ENCODE peak calls at places on chromosome 10, in ten cellular contexts. M, U, K, V, T, D, F, N, R and I are unnamed samples.
A peak's percentile ranks its signal among the peaks of the same experiment; 100 is the strongest.

GRCh38 chr10:133258066-133258817 is 18.4 kb downstream of the ADAM8 start:
- DNase-seq in M (no peak), U (no peak), K (no peak), V (no peak), T (no peak), D (no peak), F (no peak), N (no peak), R (no peak), I (peak; percentile 32)

GRCh38 chr10:98611432-98611831 is 164.7 kb upstream of the HPS1 start:
- DNase-seq in M (no peak), U (no peak), K (no peak), V (no peak), T (no peak), D (no peak), F (peak; percentile 53), N (no peak), R (no peak), I (no peak)

GRCh38 chr10:44008270-44008916 is 359.7 kb upstream of the ZNF32 start:
- DNase-seq in M (no peak), U (no peak), K (peak; percentile 88), V (no peak), T (no peak), D (no peak), F (no peak), N (no peak), R (no peak), I (no peak)

GRCh38 chr10:75532253-75532924 is 101.0 kb downstream of the LRMDA start:
- DNase-seq in M (no peak), U (no peak), K (no peak), V (no peak), T (no peak), D (no peak), F (no peak), N (no peak), R (no peak), I (no peak)

GRCh38 chr10:18109471-18109870 is 30.8 kb upstream of the CACNB2 start:
- DNase-seq in M (no peak), U (no peak), K (no peak), V (no peak), T (no peak), D (no peak), F (no peak), N (no peak), R (no peak), I (no peak)

GRCh38 chr10:110916554-110917346 is 2.2 kb downstream of the BBIP1 start:
- DNase-seq in M (no peak), U (no peak), K (no peak), V (peak; percentile 73), T (no peak), D (peak; percentile 57), F (no peak), N (no peak), R (no peak), I (no peak)

GRCh38 chr10:76190871-76191270 is 759.4 kb downstream of the LRMDA start:
- DNase-seq in M (no peak), U (no peak), K (no peak), V (no peak), T (no peak), D (no peak), F (no peak), N (no peak), R (no peak), I (no peak)

GRCh38 chr10:3803295-3803883 is 18.4 kb upstream of the KLF6 start:
- DNase-seq in M (no peak), U (no peak), K (no peak), V (no peak), T (no peak), D (no peak), F (no peak), N (no peak), R (no peak), I (no peak)

GRCh38 chr10:15748137-15748536 is 28.4 kb upstream of the ITGA8 start:
- DNase-seq in M (no peak), U (no peak), K (peak; percentile 89), V (no peak), T (no peak), D (no peak), F (peak; percentile 5), N (no peak), R (no peak), I (no peak)

GRCh38 chr10:132649651-132650360 is 112.2 kb downstream of the INPP5A start:
- DNase-seq in M (no peak), U (no peak), K (no peak), V (no peak), T (no peak), D (no peak), F (no peak), N (no peak), R (no peak), I (no peak)